ENCODE peak calls at places on chromosomes 4 and X, in six cellular contexts. One of them, this sample, is unnamed. For H3K4me1, the result is how much of the 10 kb centered on the place peaks cover.

GRCh38 chr4:114163051-114163450 is 183.6 kb upstream of the ARSJ start:
- DNase-seq in cardiac muscle cell: no peak
- DNase-seq in astrocyte: no peak
- DNase-seq in IMR-90: peak
- DNase-seq in adrenal gland: no peak
- DNase-seq in PC-3: no peak
- DNase-seq in this sample: no peak

GRCh38 chr4:158948071-158948470 is 154.8 kb upstream of the RAPGEF2 start:
- DNase-seq in adrenal gland: no peak
- DNase-seq in cardiac muscle cell: no peak
- DNase-seq in astrocyte: no peak
- DNase-seq in IMR-90: no peak
- DNase-seq in PC-3: no peak
- DNase-seq in this sample: no peak

GRCh38 chr4:188872809-188873208 is 733.6 kb downstream of the TRIML1 start:
- DNase-seq in cardiac muscle cell: no peak
- DNase-seq in IMR-90: no peak
- DNase-seq in adrenal gland: no peak
- DNase-seq in astrocyte: no peak
- DNase-seq in PC-3: no peak
- DNase-seq in this sample: no peak

GRCh38 chr4:180513076-180513475 is 1730.1 kb upstream of the TENM3 start:
- DNase-seq in adrenal gland: no peak
- DNase-seq in astrocyte: no peak
- DNase-seq in cardiac muscle cell: no peak
- DNase-seq in IMR-90: no peak
- DNase-seq in PC-3: no peak
- DNase-seq in this sample: no peak

GRCh38 chr4:187795737-187796136 is 199.8 kb upstream of the ZFP42 start:
- DNase-seq in cardiac muscle cell: no peak
- DNase-seq in IMR-90: no peak
- DNase-seq in astrocyte: no peak
- DNase-seq in adrenal gland: no peak
- DNase-seq in PC-3: no peak
- DNase-seq in this sample: no peak

GRCh38 chr4:23348789-23349498 is 540.9 kb downstream of the PPARGC1A start:
- DNase-seq in cardiac muscle cell: no peak
- DNase-seq in PC-3: no peak
- DNase-seq in IMR-90: no peak
- DNase-seq in adrenal gland: no peak
- DNase-seq in astrocyte: no peak
- DNase-seq in this sample: no peak

GRCh38 chrX:38985375-38985774 is 184.1 kb downstream of the MID1IP1 start:
- DNase-seq in PC-3: peak
- DNase-seq in IMR-90: peak
- DNase-seq in astrocyte: no peak
- DNase-seq in adrenal gland: no peak
- DNase-seq in cardiac muscle cell: peak
- DNase-seq in this sample: no peak

GRCh38 chr4:27000820-27001219 is 140.2 kb downstream of the STIM2 start:
- DNase-seq in IMR-90: no peak
- DNase-seq in adrenal gland: no peak
- DNase-seq in cardiac muscle cell: peak
- DNase-seq in PC-3: peak
- DNase-seq in astrocyte: no peak
- DNase-seq in this sample: peak

GRCh38 chr4:82097504-82097903 is 276.3 kb downstream of the HNRNPD start:
- DNase-seq in astrocyte: peak
- DNase-seq in cardiac muscle cell: no peak
- DNase-seq in adrenal gland: no peak
- DNase-seq in PC-3: no peak
- DNase-seq in IMR-90: no peak
- DNase-seq in this sample: no peak

GRCh38 chrX:107716045-107716684 is 59.4 kb downstream of the TSC22D3 start:
- DNase-seq in adrenal gland: peak
- DNase-seq in cardiac muscle cell: peak
- DNase-seq in astrocyte: peak
- DNase-seq in PC-3: peak
- DNase-seq in IMR-90: peak
- DNase-seq in this sample: no peak

GRCh38 chrX:13380230-13380629 is 60.4 kb upstream of the ATXN3L start:
- DNase-seq in IMR-90: peak
- DNase-seq in PC-3: peak
- DNase-seq in astrocyte: peak
- DNase-seq in adrenal gland: no peak
- DNase-seq in cardiac muscle cell: no peak
- DNase-seq in this sample: no peak

GRCh38 chrX:25754399-25754798 is 383.7 kb upstream of the MAGEB18 start:
- DNase-seq in astrocyte: no peak
- DNase-seq in PC-3: no peak
- DNase-seq in adrenal gland: no peak
- DNase-seq in cardiac muscle cell: no peak
- DNase-seq in IMR-90: no peak
- DNase-seq in this sample: no peak

GRCh38 chr4:156779774-156780173 is 191.8 kb downstream of the PDGFC start:
- DNase-seq in PC-3: peak
- DNase-seq in adrenal gland: no peak
- DNase-seq in astrocyte: peak
- DNase-seq in cardiac muscle cell: no peak
- DNase-seq in IMR-90: peak
- DNase-seq in this sample: no peak

GRCh38 chr4:7956306-7957112 is 16.8 kb upstream of the AFAP1 start:
- DNase-seq in adrenal gland: peak
- DNase-seq in IMR-90: peak
- DNase-seq in cardiac muscle cell: no peak
- DNase-seq in astrocyte: peak
- DNase-seq in PC-3: peak
- DNase-seq in this sample: peak

GRCh38 chr4:170247585-170247984 is 157.8 kb upstream of the AADAT start:
- DNase-seq in astrocyte: no peak
- DNase-seq in adrenal gland: no peak
- DNase-seq in IMR-90: no peak
- DNase-seq in cardiac muscle cell: no peak
- DNase-seq in PC-3: peak
- DNase-seq in this sample: no peak

GRCh38 chrX:51837926-51838325 is 55.5 kb upstream of the MAGED1 start:
- DNase-seq in astrocyte: peak
- DNase-seq in adrenal gland: peak
- DNase-seq in cardiac muscle cell: no peak
- DNase-seq in IMR-90: peak
- DNase-seq in PC-3: no peak
- DNase-seq in this sample: no peak

GRCh38 chr4:125986307-125986706 is 671.6 kb downstream of the FAT4 start:
- DNase-seq in astrocyte: no peak
- DNase-seq in PC-3: no peak
- DNase-seq in adrenal gland: no peak
- DNase-seq in IMR-90: no peak
- DNase-seq in cardiac muscle cell: no peak
- DNase-seq in this sample: no peak

GRCh38 chrX:139798701-139799100 is 90.7 kb upstream of the MCF2 start:
- DNase-seq in IMR-90: no peak
- DNase-seq in adrenal gland: no peak
- DNase-seq in PC-3: no peak
- DNase-seq in astrocyte: no peak
- DNase-seq in cardiac muscle cell: no peak
- DNase-seq in this sample: no peak

GRCh38 chr4:124640037-124640730 is 72.3 kb downstream of the ANKRD50 start:
- DNase-seq in astrocyte: peak
- DNase-seq in adrenal gland: peak
- DNase-seq in PC-3: peak
- DNase-seq in IMR-90: peak
- DNase-seq in cardiac muscle cell: no peak
- DNase-seq in this sample: no peak

GRCh38 chrX:41108684-41109205 is 23.5 kb downstream of the USP9X start:
- DNase-seq in IMR-90: no peak
- DNase-seq in astrocyte: no peak
- DNase-seq in adrenal gland: no peak
- DNase-seq in cardiac muscle cell: no peak
- DNase-seq in PC-3: no peak
- DNase-seq in this sample: no peak

GRCh38 chrX:72621619-72622485 is 49.2 kb upstream of the HDAC8 start:
- DNase-seq in PC-3: peak
- DNase-seq in cardiac muscle cell: no peak
- DNase-seq in IMR-90: peak
- DNase-seq in adrenal gland: no peak
- DNase-seq in astrocyte: peak
- DNase-seq in this sample: no peak

GRCh38 chr4:170001688-170002267 is 24.4 kb downstream of the MFAP3L start:
- DNase-seq in astrocyte: no peak
- DNase-seq in IMR-90: no peak
- DNase-seq in PC-3: no peak
- DNase-seq in adrenal gland: no peak
- DNase-seq in cardiac muscle cell: no peak
- DNase-seq in this sample: no peak

GRCh38 chr4:127632420-127633403 is at the start of gene INTU:
- DNase-seq in IMR-90: peak
- DNase-seq in PC-3: peak
- DNase-seq in astrocyte: peak
- DNase-seq in cardiac muscle cell: peak
- DNase-seq in adrenal gland: peak
- DNase-seq in this sample: peak

GRCh38 chr4:18942874-18943273 is 921.3 kb upstream of the LCORL start:
- DNase-seq in IMR-90: no peak
- DNase-seq in PC-3: no peak
- DNase-seq in astrocyte: no peak
- DNase-seq in cardiac muscle cell: no peak
- DNase-seq in adrenal gland: no peak
- DNase-seq in this sample: no peak

GRCh38 chr4:90841676-90842075 is 714.5 kb downstream of the CCSER1 start:
- DNase-seq in PC-3: peak
- DNase-seq in adrenal gland: no peak
- DNase-seq in IMR-90: no peak
- DNase-seq in astrocyte: peak
- DNase-seq in cardiac muscle cell: no peak
- DNase-seq in this sample: no peak

DNA sequence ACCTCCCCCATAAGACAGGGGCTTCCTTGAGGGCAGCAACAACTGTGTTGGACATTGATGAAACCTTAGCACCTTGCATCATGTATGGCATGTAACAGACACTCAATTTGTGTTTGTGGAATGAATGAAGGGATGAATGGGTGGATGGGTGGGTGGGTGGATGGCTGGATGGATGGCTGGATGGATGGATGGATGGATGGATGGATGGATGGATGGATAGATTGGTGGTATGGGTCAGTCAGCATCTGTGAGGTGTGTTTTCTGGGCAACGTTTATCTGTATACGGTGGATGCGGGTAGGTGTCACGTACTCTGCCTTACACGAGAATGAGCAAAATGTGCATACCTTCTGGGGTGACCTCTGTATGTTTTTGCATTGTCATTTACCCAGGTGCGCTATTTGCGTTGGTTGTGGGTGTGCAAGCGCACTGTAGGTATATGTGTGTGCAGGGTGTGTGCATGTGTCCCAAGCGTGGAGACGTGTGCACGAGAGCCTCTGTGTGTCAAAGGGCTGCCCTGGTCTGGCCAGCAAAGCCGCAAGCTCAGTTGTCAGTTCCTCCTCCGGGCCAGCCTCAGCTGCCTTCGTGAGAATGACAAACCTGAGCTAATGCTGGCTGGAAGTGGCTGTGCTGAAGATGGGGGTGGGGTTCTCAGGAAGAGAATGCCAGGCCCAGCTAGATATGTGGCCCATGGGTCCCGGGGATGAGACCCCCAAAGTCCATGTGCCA is 26.5 kb downstream of the ELF4 start:
- DNase-seq in cardiac muscle cell: no peak
- DNase-seq in adrenal gland: no peak
- DNase-seq in astrocyte: no peak
- DNase-seq in PC-3: no peak
- DNase-seq in IMR-90: no peak
- DNase-seq in this sample: no peak
- H3K4me1 ChIP-seq in cardiac muscle cell: under half
- H3K4me1 ChIP-seq in adrenal gland: under half
- H3K4me1 ChIP-seq in astrocyte: under half
- H3K4me1 ChIP-seq in PC-3: under half
- H3K4me1 ChIP-seq in IMR-90: under half
- H3K4me1 ChIP-seq in this sample: under half

GRCh38 chr4:2934813-2935761 is 28.1 kb downstream of the NOP14 start:
- DNase-seq in cardiac muscle cell: peak
- DNase-seq in PC-3: peak
- DNase-seq in astrocyte: peak
- DNase-seq in IMR-90: peak
- DNase-seq in adrenal gland: peak
- DNase-seq in this sample: peak
- H3K4me1 ChIP-seq in cardiac muscle cell: under half
- H3K4me1 ChIP-seq in PC-3: under half
- H3K4me1 ChIP-seq in astrocyte: under half
- H3K4me1 ChIP-seq in IMR-90: under half
- H3K4me1 ChIP-seq in adrenal gland: under half
- H3K4me1 ChIP-seq in this sample: under half

GRCh38 chr4:88758264-88758663 is 60.6 kb upstream of the NAP1L5 start:
- DNase-seq in adrenal gland: no peak
- DNase-seq in cardiac muscle cell: no peak
- DNase-seq in PC-3: peak
- DNase-seq in IMR-90: peak
- DNase-seq in astrocyte: peak
- DNase-seq in this sample: no peak

GRCh38 chr4:88757067-88757466 is 59.4 kb upstream of the NAP1L5 start:
- DNase-seq in astrocyte: no peak
- DNase-seq in adrenal gland: no peak
- DNase-seq in IMR-90: peak
- DNase-seq in PC-3: no peak
- DNase-seq in cardiac muscle cell: no peak
- DNase-seq in this sample: no peak

GRCh38 chr4:88757776-88758175 is 60.1 kb upstream of the NAP1L5 start:
- DNase-seq in IMR-90: no peak
- DNase-seq in cardiac muscle cell: no peak
- DNase-seq in adrenal gland: no peak
- DNase-seq in astrocyte: no peak
- DNase-seq in PC-3: no peak
- DNase-seq in this sample: no peak

GRCh38 chr4:88755454-88755853 is 57.8 kb upstream of the NAP1L5 start:
- DNase-seq in astrocyte: no peak
- DNase-seq in IMR-90: no peak
- DNase-seq in adrenal gland: no peak
- DNase-seq in PC-3: no peak
- DNase-seq in cardiac muscle cell: no peak
- DNase-seq in this sample: no peak

DNA sequence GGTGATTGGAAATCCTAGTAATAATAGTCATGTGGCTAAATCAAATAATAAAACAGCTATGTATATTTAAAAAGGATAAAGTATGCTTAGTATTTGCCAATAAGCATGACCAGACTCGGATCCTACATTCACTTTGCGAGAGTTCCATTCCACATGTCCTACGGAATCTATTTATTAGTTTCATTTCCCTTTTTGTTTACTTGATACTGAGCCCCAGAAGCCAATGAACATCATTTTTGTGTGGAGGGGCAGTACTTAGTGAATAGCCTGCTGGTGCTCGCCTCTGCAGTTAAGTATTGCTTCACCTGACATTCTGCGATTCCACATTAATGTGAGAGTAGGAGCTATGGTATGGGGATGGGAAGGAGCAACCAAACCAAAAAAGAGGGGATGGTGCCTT is 58.5 kb upstream of the NAP1L5 start:
- DNase-seq in adrenal gland: no peak
- DNase-seq in IMR-90: no peak
- DNase-seq in cardiac muscle cell: no peak
- DNase-seq in PC-3: no peak
- DNase-seq in astrocyte: no peak
- DNase-seq in this sample: no peak
- H3K4me1 ChIP-seq in adrenal gland: under half
- H3K4me1 ChIP-seq in IMR-90: under half
- H3K4me1 ChIP-seq in cardiac muscle cell: under half
- H3K4me1 ChIP-seq in PC-3: under half
- H3K4me1 ChIP-seq in astrocyte: under half
- H3K4me1 ChIP-seq in this sample: under half

GRCh38 chr4:139558235-139559094 is 2.4 kb upstream of the SETD7 start:
- DNase-seq in cardiac muscle cell: no peak
- DNase-seq in IMR-90: no peak
- DNase-seq in PC-3: no peak
- DNase-seq in adrenal gland: no peak
- DNase-seq in astrocyte: no peak
- DNase-seq in this sample: no peak
- H3K4me1 ChIP-seq in cardiac muscle cell: under half
- H3K4me1 ChIP-seq in IMR-90: under half
- H3K4me1 ChIP-seq in PC-3: under half
- H3K4me1 ChIP-seq in adrenal gland: under half
- H3K4me1 ChIP-seq in astrocyte: under half
- H3K4me1 ChIP-seq in this sample: under half

This sample was measured in Caco-2.